ENCODE peak calls at places on chromosome 5, in four cellular contexts. M is upper lobe of left lung, U is cardiac fibroblast, J is hepatocyte. H is an unnamed sample.

GRCh38 chr5:159341914-159342313 is 11.6 kb upstream of the IL12B start:
- DNase-seq in J (peak), U (peak), M (peak), H (peak)

GRCh38 chr5:178595145-178595544 is 5.0 kb upstream of the COL23A1 start:
- DNase-seq in J (no peak), M (no peak), U (no peak), H (no peak)

GRCh38 chr5:15106530-15107283 is 235.1 kb upstream of the ANKH start:
- DNase-seq in J (no peak), U (no peak), M (no peak), H (no peak)

GRCh38 chr5:173746050-173746449 is 129.6 kb upstream of the BOD1 start:
- DNase-seq in J (no peak), U (no peak), M (no peak), H (no peak)

GRCh38 chr5:60323596-60323995 is 376.4 kb downstream of the DEPDC1B start:
- DNase-seq in U (no peak), J (no peak), M (no peak), H (no peak)

GRCh38 chr5:111070272-111071134 is 1.0 kb upstream of the TSLP start:
- DNase-seq in U (no peak), M (peak), J (peak), H (no peak)

GRCh38 chr5:79318935-79319614 is 83.1 kb downstream of the JMY start:
- DNase-seq in U (peak), M (no peak), J (no peak), H (peak)

GRCh38 chr5:370959-371810 is 49.7 kb downstream of the AHRR start:
- DNase-seq in U (no peak), J (no peak), M (peak), H (no peak)

GRCh38 chr5:40652441-40653220 is 27.1 kb upstream of the PTGER4 start:
- DNase-seq in U (no peak), M (no peak), J (no peak), H (no peak)

GRCh38 chr5:51685399-51685798 is 302.2 kb downstream of the ISL1 start:
- DNase-seq in J (no peak), U (no peak), M (no peak), H (no peak)

GRCh38 chr5:61604626-61605025 is 272.6 kb downstream of the ZSWIM6 start:
- DNase-seq in U (no peak), J (no peak), M (no peak), H (no peak)

GRCh38 chr5:154262376-154262775 is 71.8 kb downstream of the GALNT10 start:
- DNase-seq in M (no peak), U (no peak), J (no peak), H (no peak)

GRCh38 chr5:7714697-7715096 is 136.2 kb downstream of the CFAP90 start:
- DNase-seq in J (no peak), M (no peak), U (no peak), H (no peak)

GRCh38 chr5:10452768-10453331 is 11.2 kb downstream of the ROPN1L start:
- DNase-seq in M (no peak), U (peak), J (peak), H (peak)

GRCh38 chr5:138981606-138982005 is 106.5 kb upstream of the LRRTM2 start:
- DNase-seq in U (peak), M (no peak), J (no peak), H (no peak)

GRCh38 chr5:669111-669841 is 23.9 kb downstream of the TPPP start:
- DNase-seq in M (peak), U (peak), J (peak), H (no peak)

GRCh38 chr5:163434410-163434866 is 3.0 kb upstream of the CCNG1 start:
- DNase-seq in U (peak), M (no peak), J (peak), H (no peak)

GRCh38 chr5:6574111-6574510 is 58.7 kb downstream of the NSUN2 start:
- DNase-seq in J (no peak), M (no peak), U (no peak), H (no peak)

GRCh38 chr5:32249668-32250067 is 63.1 kb downstream of the MTMR12 start:
- DNase-seq in U (no peak), J (peak), M (no peak), H (no peak)

GRCh38 chr5:60639544-60639943 is 60.4 kb downstream of the DEPDC1B start:
- DNase-seq in M (no peak), J (no peak), U (peak), H (no peak)

GRCh38 chr5:52043137-52043536 is 659.9 kb downstream of the ISL1 start:
- DNase-seq in J (no peak), M (no peak), U (no peak), H (no peak)

GRCh38 chr5:128965011-128965637 is at the start of gene SLC27A6:
- DNase-seq in U (no peak), M (no peak), J (peak), H (no peak)

GRCh38 chr5:97250113-97250512 is 67.1 kb upstream of the RIOK2 start:
- DNase-seq in M (no peak), J (no peak), U (no peak), H (no peak)

GRCh38 chr5:179265529-179266290 is 79.6 kb downstream of the ADAMTS2 start:
- DNase-seq in U (peak), J (peak), M (peak), H (peak)

GRCh38 chr5:174799146-174799545 is 74.8 kb downstream of the MSX2 start:
- DNase-seq in M (no peak), J (no peak), U (peak), H (peak)

GRCh38 chr5:159448-160172 is 31.7 kb upstream of the LRRC14B start:
- DNase-seq in J (no peak), M (peak), U (peak), H (no peak)

GRCh38 chr5:132476853-132477729 is 13.5 kb downstream of the IRF1 start:
- DNase-seq in M (no peak), U (no peak), J (no peak), H (no peak)

GRCh38 chr5:149957855-149958254 is 2.7 kb upstream of the SLC26A2 start:
- DNase-seq in M (no peak), J (peak), U (no peak), H (no peak)

GRCh38 chr5:76425940-76426339 is 22.9 kb downstream of the IQGAP2 start:
- DNase-seq in M (no peak), J (no peak), U (no peak), H (no peak)

GRCh38 chr5:56112526-56113121 is 117.9 kb upstream of the IL6ST start:
- DNase-seq in J (no peak), M (no peak), U (peak), H (no peak)

GRCh38 chr5:31952034-31952433 is 222.1 kb downstream of the GOLPH3 start:
- DNase-seq in M (no peak), U (no peak), J (no peak), H (no peak)

GRCh38 chr5:142275496-142275895 is 49.3 kb downstream of the SPRY4 start:
- DNase-seq in U (no peak), M (no peak), J (no peak), H (no peak)

GRCh38 chr5:39478851-39479250 is 54.1 kb upstream of the DAB2 start:
- DNase-seq in U (peak), J (no peak), M (no peak), H (no peak)

GRCh38 chr5:112077180-112077579 is 320.2 kb upstream of the NREP start:
- DNase-seq in M (no peak), J (no peak), U (peak), H (no peak)

GRCh38 chr5:35030426-35030825 is 17.3 kb downstream of the AGXT2 start:
- DNase-seq in M (no peak), U (no peak), J (no peak), H (no peak)

GRCh38 chr5:372911-373709 is 51.6 kb downstream of the AHRR start:
- DNase-seq in U (no peak), J (no peak), M (peak), H (no peak)

GRCh38 chr5:154945695-154946301 is 4.9 kb downstream of the MRPL22 start:
- DNase-seq in U (peak), M (no peak), J (no peak), H (no peak)

GRCh38 chr5:118723021-118723338 is 265.4 kb downstream of the DTWD2 start:
- DNase-seq in J (no peak), U (no peak), M (no peak), H (no peak)

GRCh38 chr5:175202461-175203065 is 241.4 kb downstream of the DRD1 start:
- DNase-seq in U (no peak), M (no peak), J (peak), H (peak)

GRCh38 chr5:33936004-33936380 is 194 bp upstream of the RXFP3 start:
- DNase-seq in J (peak), M (peak), U (peak), H (no peak)
- TF ChIP-seq CTCF in J (no peak), M (peak), U (no peak), H (no peak)

GRCh38 chr5:143401846-143402463 is 1.5 kb downstream of the NR3C1 start:
- DNase-seq in M (no peak), U (no peak), J (peak), H (no peak)

GRCh38 chr5:143403607-143404415 is at the start of gene NR3C1:
- DNase-seq in M (peak), U (peak), J (peak), H (peak)

GRCh38 chr5:143403357-143403606 is 204 bp downstream of the NR3C1 start:
- DNase-seq in M (no peak), U (no peak), J (no peak), H (no peak)

GRCh38 chr5:143401253-143401845 is 2.1 kb downstream of the NR3C1 start:
- DNase-seq in U (no peak), M (no peak), J (no peak), H (no peak)

DNA sequence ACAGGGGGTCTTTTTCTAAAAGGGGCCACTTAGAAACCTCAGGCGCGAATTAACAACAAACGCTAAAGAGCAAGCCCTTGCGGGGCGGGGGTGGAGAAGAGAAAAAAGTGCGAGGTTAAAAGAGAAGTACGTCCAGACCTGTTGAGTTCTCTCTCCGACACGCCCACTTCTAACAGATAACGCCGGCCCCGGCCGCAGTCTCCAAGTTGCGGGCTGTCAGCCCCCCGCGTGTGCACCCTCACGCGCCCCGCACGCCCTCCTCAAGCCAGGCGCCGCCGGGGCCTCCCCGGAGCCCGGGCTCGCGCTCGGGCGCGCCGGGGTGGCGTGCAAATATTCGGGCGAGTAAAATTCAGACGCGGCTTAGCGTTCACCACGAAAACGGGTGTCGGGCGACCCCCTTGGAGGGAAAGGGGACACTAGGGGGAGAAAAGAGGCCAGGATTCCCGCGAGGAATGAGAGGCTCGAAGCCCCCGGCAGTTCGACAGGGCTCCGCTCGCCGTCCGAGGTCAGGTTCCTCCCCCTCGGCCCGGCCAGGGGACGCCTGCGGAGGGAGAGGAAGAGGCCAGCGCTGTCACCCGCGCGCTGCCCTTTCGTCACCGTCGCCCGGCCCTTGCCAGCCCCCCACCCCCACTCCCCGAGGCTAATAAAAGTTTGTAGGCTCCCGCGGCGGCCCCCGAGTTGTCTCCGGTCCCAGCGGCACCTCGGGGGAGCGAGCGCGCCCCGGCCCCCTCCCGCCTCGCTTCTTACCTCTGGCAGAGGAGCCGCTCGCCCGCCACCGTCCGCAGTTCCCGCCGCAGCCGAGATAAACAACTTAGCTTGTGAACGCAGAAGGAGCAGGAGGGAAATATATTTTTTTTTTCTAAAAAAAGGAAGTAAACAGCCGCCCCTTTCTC is 776 bp downstream of the NR3C1 start:
- DNase-seq in U (peak), M (peak), J (peak), H (no peak)
- TF ChIP-seq CTCF in U (no peak), M (no peak), J (peak), H (no peak)

GRCh38 chr5:100902406-100903035 is 561 bp downstream of the ST8SIA4 start:
- DNase-seq in M (peak), J (peak), U (peak), H (no peak)

GRCh38 chr5:100900796-100901731 is 2.0 kb downstream of the ST8SIA4 start:
- DNase-seq in U (peak), J (peak), M (peak), H (no peak)

GRCh38 chr5:100903036-100903887 is at the start of gene ST8SIA4:
- DNase-seq in U (peak), J (peak), M (peak), H (no peak)

GRCh38 chr5:100900142-100900795 is 2.8 kb downstream of the ST8SIA4 start:
- DNase-seq in M (peak), J (peak), U (peak), H (no peak)

DNA sequence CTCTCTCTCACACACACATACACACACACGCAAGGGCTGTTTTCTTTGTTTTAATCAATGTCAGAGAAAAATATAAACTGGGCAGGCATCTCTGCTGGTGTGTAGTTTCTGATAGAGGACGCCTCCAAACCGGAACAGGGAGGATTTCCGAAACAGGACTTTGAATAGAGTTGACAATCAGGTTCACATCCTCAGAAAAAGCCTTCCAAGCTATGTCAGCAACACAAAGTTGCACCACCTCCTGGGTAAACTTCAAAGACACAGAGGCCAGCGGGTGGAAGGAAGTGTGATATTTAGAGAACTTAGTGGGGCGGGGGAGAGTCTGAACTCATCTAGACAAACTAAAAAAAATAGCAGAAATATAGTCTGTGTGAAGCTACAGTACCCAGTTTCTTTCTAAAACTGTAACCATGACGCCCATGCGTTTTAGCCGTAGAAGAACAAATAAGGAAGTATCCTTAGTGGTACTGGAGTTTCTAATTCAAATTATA is 1.2 kb downstream of the ST8SIA4 start:
- DNase-seq in M (peak), J (peak), U (peak), H (no peak)
- TF ChIP-seq CTCF in M (no peak), J (no peak), U (no peak), H (no peak)

DNA sequence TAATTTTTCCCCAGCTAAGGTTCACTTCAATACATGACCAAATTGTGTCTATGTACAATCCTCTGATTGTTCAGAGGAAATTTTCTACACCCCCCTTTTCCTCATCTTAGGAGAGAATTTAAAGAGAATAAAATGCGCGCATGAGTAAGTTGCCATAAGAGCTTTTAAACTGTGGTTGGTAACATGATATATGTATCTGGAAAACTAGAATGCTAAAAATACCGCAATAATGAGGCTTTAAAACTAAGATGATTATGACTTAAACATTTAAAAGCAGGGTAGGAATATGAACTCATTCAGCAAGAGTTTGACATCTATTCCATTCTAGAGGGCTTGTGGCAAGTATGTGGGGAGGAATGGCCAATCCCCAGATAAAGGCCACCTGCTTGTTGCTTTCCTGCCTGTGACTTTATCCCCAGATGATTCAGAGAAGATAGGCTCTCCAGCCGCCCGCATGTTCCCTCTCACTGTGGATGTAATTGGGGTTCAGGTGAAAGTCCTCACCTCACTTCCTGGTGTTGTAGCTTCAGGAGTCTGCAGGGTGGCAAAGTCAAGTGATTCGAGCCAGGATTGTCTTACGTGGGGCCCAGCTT is 26.5 kb upstream of the BASP1 start:
- DNase-seq in M (no peak), J (peak), U (no peak), H (no peak)
- TF ChIP-seq CTCF in M (peak), J (no peak), U (no peak), H (no peak)

H was measured in AG09309.